ENCODE peak calls at places on chromosomes 7 and 10, in five cellular contexts. One of them, this sample, is unnamed.

GRCh38 chr10:48655426-48656240 is 29.0 kb upstream of the WDFY4 start:
- DNase-seq in T-helper 2 cell: no peak
- DNase-seq in T follicular helper cell: no peak
- DNase-seq in prostate gland: peak
- DNase-seq in CD8-positive, alpha-beta T cell: no peak
- DNase-seq in this sample: no peak

GRCh38 chr10:55631071-55631654 is 729.9 kb downstream of the ZWINT start:
- DNase-seq in T-helper 2 cell: no peak
- DNase-seq in T follicular helper cell: no peak
- DNase-seq in prostate gland: no peak
- DNase-seq in CD8-positive, alpha-beta T cell: no peak
- DNase-seq in this sample: no peak

GRCh38 chr7:133741078-133741477 is 386.1 kb upstream of the LRGUK start:
- DNase-seq in T-helper 2 cell: no peak
- DNase-seq in T follicular helper cell: no peak
- DNase-seq in prostate gland: no peak
- DNase-seq in CD8-positive, alpha-beta T cell: no peak
- DNase-seq in this sample: no peak

GRCh38 chr7:123011766-123012369 is 16.4 kb upstream of the TAS2R16 start:
- DNase-seq in T-helper 2 cell: no peak
- DNase-seq in T follicular helper cell: no peak
- DNase-seq in prostate gland: no peak
- DNase-seq in CD8-positive, alpha-beta T cell: no peak
- DNase-seq in this sample: no peak

GRCh38 chr10:17013131-17013530 is 116.5 kb downstream of the CUBN start:
- DNase-seq in T-helper 2 cell: no peak
- DNase-seq in T follicular helper cell: no peak
- DNase-seq in prostate gland: no peak
- DNase-seq in CD8-positive, alpha-beta T cell: no peak
- DNase-seq in this sample: no peak

GRCh38 chr7:106125417-106125816 is 13.3 kb upstream of the SYPL1 start:
- DNase-seq in T-helper 2 cell: no peak
- DNase-seq in T follicular helper cell: no peak
- DNase-seq in prostate gland: no peak
- DNase-seq in CD8-positive, alpha-beta T cell: no peak
- DNase-seq in this sample: no peak

GRCh38 chr10:6776170-6776569 is 196.1 kb upstream of the PRKCQ start:
- DNase-seq in T-helper 2 cell: no peak
- DNase-seq in T follicular helper cell: no peak
- DNase-seq in prostate gland: no peak
- DNase-seq in CD8-positive, alpha-beta T cell: no peak
- DNase-seq in this sample: no peak

GRCh38 chr7:31408120-31408729 is 67.7 kb upstream of the NEUROD6 start:
- DNase-seq in T-helper 2 cell: no peak
- DNase-seq in T follicular helper cell: no peak
- DNase-seq in prostate gland: peak
- DNase-seq in CD8-positive, alpha-beta T cell: no peak
- DNase-seq in this sample: no peak

GRCh38 chr10:79149662-79150443 is 81.1 kb downstream of the ZMIZ1 start:
- DNase-seq in T-helper 2 cell: no peak
- DNase-seq in T follicular helper cell: no peak
- DNase-seq in prostate gland: no peak
- DNase-seq in CD8-positive, alpha-beta T cell: peak
- DNase-seq in this sample: no peak

GRCh38 chr7:44310221-44310848 is 15.1 kb downstream of the CAMK2B start:
- DNase-seq in T-helper 2 cell: no peak
- DNase-seq in T follicular helper cell: no peak
- DNase-seq in prostate gland: no peak
- DNase-seq in CD8-positive, alpha-beta T cell: no peak
- DNase-seq in this sample: no peak

GRCh38 chr7:5657901-5658300 is 123.6 kb downstream of the RNF216 start:
- DNase-seq in T-helper 2 cell: no peak
- DNase-seq in T follicular helper cell: no peak
- DNase-seq in prostate gland: no peak
- DNase-seq in CD8-positive, alpha-beta T cell: no peak
- DNase-seq in this sample: no peak

GRCh38 chr10:24375510-24375909 is 166.6 kb downstream of the KIAA1217 start:
- DNase-seq in T-helper 2 cell: no peak
- DNase-seq in T follicular helper cell: no peak
- DNase-seq in prostate gland: no peak
- DNase-seq in CD8-positive, alpha-beta T cell: no peak
- DNase-seq in this sample: no peak

GRCh38 chr7:111540199-111540815 is 22.0 kb downstream of the IMMP2L start:
- DNase-seq in T-helper 2 cell: no peak
- DNase-seq in T follicular helper cell: no peak
- DNase-seq in prostate gland: no peak
- DNase-seq in CD8-positive, alpha-beta T cell: no peak
- DNase-seq in this sample: no peak

GRCh38 chr7:125445901-125446300 is 516.3 kb upstream of the POT1 start:
- DNase-seq in T-helper 2 cell: no peak
- DNase-seq in T follicular helper cell: no peak
- DNase-seq in prostate gland: no peak
- DNase-seq in CD8-positive, alpha-beta T cell: no peak
- DNase-seq in this sample: no peak

GRCh38 chr10:77832243-77832642 is 94.3 kb downstream of the DLG5 start:
- DNase-seq in T-helper 2 cell: no peak
- DNase-seq in T follicular helper cell: no peak
- DNase-seq in prostate gland: no peak
- DNase-seq in CD8-positive, alpha-beta T cell: no peak
- DNase-seq in this sample: no peak

GRCh38 chr7:137484326-137484725 is 140.8 kb upstream of the PTN start:
- DNase-seq in T-helper 2 cell: no peak
- DNase-seq in T follicular helper cell: no peak
- DNase-seq in prostate gland: no peak
- DNase-seq in CD8-positive, alpha-beta T cell: no peak
- DNase-seq in this sample: no peak

GRCh38 chr10:11035318-11035920 is 17.7 kb downstream of the CELF2 start:
- DNase-seq in T-helper 2 cell: no peak
- DNase-seq in T follicular helper cell: no peak
- DNase-seq in prostate gland: no peak
- DNase-seq in CD8-positive, alpha-beta T cell: no peak
- DNase-seq in this sample: no peak